ENCODE peak calls at places on chromosomes 3 and 15, in nine cellular contexts. I, C, P, U, L, R, Z, G and X are unnamed samples.

GRCh38 chr3:89326997-89327396 is 219.6 kb downstream of the EPHA3 start:
- ATAC-seq in P (no peak), U (no peak), I (no peak), C (no peak), Z (no peak), R (no peak), L (no peak), G (no peak), X (no peak)

GRCh38 chr3:99747915-99748314 is 69.7 kb upstream of the CMSS1 start:
- ATAC-seq in R (peak), P (peak), G (peak), U (no peak), I (no peak), C (peak), L (peak), Z (no peak), X (no peak)

GRCh38 chr3:82000350-82000749 is 238.9 kb upstream of the GBE1 start:
- ATAC-seq in R (no peak), C (no peak), G (no peak), L (no peak), U (no peak), P (no peak), Z (no peak), I (peak), X (no peak)

GRCh38 chr15:71440479-71441071 is 325.3 kb downstream of the THSD4 start:
- ATAC-seq in U (no peak), L (peak), C (peak), Z (no peak), G (peak), I (no peak), P (no peak), R (no peak), X (no peak)

GRCh38 chr3:46882377-46883015 is 5.0 kb downstream of the PTH1R start:
- ATAC-seq in G (peak), I (peak), Z (no peak), L (peak), U (no peak), P (peak), C (peak), R (peak), X (peak)

GRCh38 chr3:98980915-98981596 is 79.6 kb upstream of the DCBLD2 start:
- ATAC-seq in I (no peak), R (peak), G (no peak), Z (no peak), P (peak), L (peak), C (no peak), U (no peak), X (no peak)

GRCh38 chr3:119530418-119530817 is 29.0 kb downstream of the CD80 start:
- ATAC-seq in G (no peak), C (no peak), U (no peak), Z (no peak), I (no peak), P (no peak), R (no peak), L (peak), X (no peak)

GRCh38 chr15:75153565-75154248 is 48.0 kb upstream of the C15orf39 start:
- ATAC-seq in U (no peak), P (no peak), C (no peak), L (no peak), I (no peak), R (no peak), G (peak), Z (no peak), X (no peak)

GRCh38 chr3:101833446-101833974 is 15.8 kb upstream of the NFKBIZ start:
- ATAC-seq in Z (no peak), G (no peak), I (no peak), R (no peak), C (no peak), L (no peak), P (no peak), U (no peak), X (no peak)

GRCh38 chr15:90686435-90687218 is 30.5 kb upstream of the BLM start:
- ATAC-seq in Z (no peak), I (no peak), G (peak), P (no peak), C (no peak), U (no peak), R (no peak), L (no peak), X (no peak)

GRCh38 chr15:56042982-56043980 is 49.9 kb upstream of the NEDD4 start:
- ATAC-seq in I (no peak), Z (no peak), C (no peak), P (no peak), U (no peak), G (peak), R (no peak), L (no peak), X (no peak)
- H3K4me3 ChIP-seq in I (no peak), Z (peak), C (no peak), P (no peak), U (peak), G (no peak), R (no peak), L (no peak), X (no peak)

GRCh38 chr3:143121240-143122088 is 1.9 kb downstream of the CHST2 start:
- ATAC-seq in I (no peak), L (peak), R (no peak), U (no peak), G (peak), Z (no peak), P (no peak), C (no peak), X (peak)

GRCh38 chr3:143119974-143120715 is 574 bp downstream of the CHST2 start:
- ATAC-seq in L (peak), G (peak), R (peak), U (no peak), Z (no peak), C (peak), I (peak), P (peak), X (peak)

GRCh38 chr3:143119009-143119914 is at the start of gene CHST2:
- ATAC-seq in P (peak), I (peak), Z (peak), C (peak), G (peak), L (peak), U (no peak), R (peak), X (peak)

GRCh38 chr3:143122089-143122430 is 2.5 kb downstream of the CHST2 start:
- ATAC-seq in Z (no peak), C (no peak), G (no peak), P (no peak), I (no peak), R (no peak), L (no peak), U (no peak), X (no peak)

DNA sequence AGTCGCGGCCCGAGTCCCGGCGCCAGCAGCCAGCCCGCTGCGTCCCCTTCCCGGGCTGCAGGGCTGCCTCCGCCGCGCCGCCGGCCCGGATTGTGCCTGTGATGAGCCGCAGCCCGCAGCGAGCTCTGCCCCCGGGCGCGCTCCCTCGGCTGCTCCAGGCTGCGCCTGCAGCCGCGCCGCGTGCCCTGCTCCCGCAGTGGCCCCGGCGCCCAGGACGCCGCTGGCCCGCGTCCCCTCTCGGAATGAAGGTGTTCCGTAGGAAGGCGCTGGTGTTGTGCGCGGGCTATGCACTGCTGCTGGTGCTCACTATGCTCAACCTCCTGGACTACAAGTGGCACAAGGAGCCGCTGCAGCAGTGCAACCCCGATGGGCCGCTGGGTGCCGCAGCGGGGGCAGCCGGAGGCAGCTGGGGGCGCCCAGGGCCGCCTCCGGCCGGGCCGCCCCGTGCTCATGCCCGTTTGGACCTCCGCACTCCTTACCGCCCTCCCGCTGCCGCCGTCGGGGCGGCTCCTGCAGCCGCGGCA is 1.2 kb downstream of the CHST2 start:
- ATAC-seq in Z (no peak), R (peak), L (peak), P (peak), G (peak), U (no peak), C (peak), I (no peak), X (peak)
- TF ChIP-seq CTCF in Z (no peak), R (no peak), L (peak), P (no peak), G (no peak), U (no peak), C (no peak), I (no peak), X (no peak)

GRCh38 chr3:71581451-71581980 is 2.0 kb downstream of the FOXP1 start:
- ATAC-seq in L (peak), P (no peak), U (no peak), R (peak), C (no peak), I (no peak), Z (no peak), G (peak), X (peak)

GRCh38 chr3:71579934-71580318 is 3.6 kb downstream of the FOXP1 start:
- ATAC-seq in U (no peak), P (no peak), R (no peak), Z (no peak), I (peak), C (no peak), L (no peak), G (peak), X (no peak)

GRCh38 chr3:71580636-71581215 is 2.8 kb downstream of the FOXP1 start:
- ATAC-seq in U (no peak), I (no peak), P (no peak), Z (no peak), G (no peak), R (no peak), C (no peak), L (no peak), X (no peak)

GRCh38 chr3:71578045-71578730 is 5.3 kb downstream of the FOXP1 start:
- ATAC-seq in P (no peak), I (no peak), C (no peak), R (peak), U (no peak), L (no peak), G (no peak), Z (no peak), X (no peak)

GRCh38 chr3:71579301-71579933 is 4.1 kb downstream of the FOXP1 start:
- ATAC-seq in Z (no peak), P (no peak), L (no peak), I (no peak), G (no peak), U (no peak), R (no peak), C (no peak), X (no peak)
- H3K4me3 ChIP-seq in Z (peak), P (peak), L (peak), I (peak), G (no peak), U (peak), R (peak), C (no peak), X (peak)

GRCh38 chr15:100131321-100132224 is 210.2 kb downstream of the ADAMTS17 start:
- ATAC-seq in L (peak), C (peak), I (peak), G (peak), R (peak), Z (no peak), P (peak), U (peak), X (peak)

GRCh38 chr15:100133001-100133400 is 208.8 kb downstream of the ADAMTS17 start:
- ATAC-seq in L (no peak), Z (no peak), R (no peak), C (no peak), G (no peak), I (no peak), P (no peak), U (no peak), X (no peak)

GRCh38 chr15:100125627-100126231 is 216.0 kb downstream of the ADAMTS17 start:
- ATAC-seq in C (no peak), G (peak), L (no peak), P (no peak), I (no peak), R (no peak), Z (peak), U (peak), X (peak)

GRCh38 chr15:100132309-100132708 is 209.5 kb downstream of the ADAMTS17 start:
- ATAC-seq in L (no peak), R (no peak), I (no peak), U (no peak), C (no peak), G (no peak), P (no peak), Z (no peak), X (peak)

DNA sequence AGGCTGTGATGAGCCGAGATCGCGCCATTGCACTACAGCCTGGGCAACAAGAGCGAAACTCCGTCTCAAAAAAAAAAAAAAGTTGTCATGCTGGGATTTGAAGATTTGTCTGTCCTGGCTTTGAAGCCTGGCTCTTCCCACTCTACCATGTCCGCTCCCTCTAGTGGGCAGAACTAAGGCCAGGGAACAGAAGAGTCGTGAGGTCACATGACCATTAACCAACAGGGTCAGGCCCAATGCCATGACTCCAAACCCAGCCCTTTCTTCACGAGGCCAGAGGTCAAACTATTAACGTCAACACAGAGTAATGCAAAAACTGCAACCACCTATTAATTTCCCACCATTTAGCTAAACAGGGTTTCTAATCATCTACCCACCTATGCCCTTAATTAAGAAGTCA is 212.1 kb downstream of the ADAMTS17 start:
- ATAC-seq in G (no peak), L (no peak), P (no peak), U (no peak), I (no peak), R (no peak), Z (no peak), C (no peak), X (no peak)
- TF ChIP-seq CTCF in G (no peak), L (no peak), P (no peak), U (no peak), I (no peak), R (no peak), Z (no peak), C (no peak), X (no peak)

GRCh38 chr3:141360888-141361598 is 7.3 kb upstream of the ZBTB38 start:
- ATAC-seq in P (peak), Z (peak), L (peak), U (peak), I (peak), R (peak), C (peak), G (peak), X (peak)
- H3K4me3 ChIP-seq in P (no peak), Z (peak), L (peak), U (peak), I (no peak), R (peak), C (peak), G (peak), X (peak)

DNA sequence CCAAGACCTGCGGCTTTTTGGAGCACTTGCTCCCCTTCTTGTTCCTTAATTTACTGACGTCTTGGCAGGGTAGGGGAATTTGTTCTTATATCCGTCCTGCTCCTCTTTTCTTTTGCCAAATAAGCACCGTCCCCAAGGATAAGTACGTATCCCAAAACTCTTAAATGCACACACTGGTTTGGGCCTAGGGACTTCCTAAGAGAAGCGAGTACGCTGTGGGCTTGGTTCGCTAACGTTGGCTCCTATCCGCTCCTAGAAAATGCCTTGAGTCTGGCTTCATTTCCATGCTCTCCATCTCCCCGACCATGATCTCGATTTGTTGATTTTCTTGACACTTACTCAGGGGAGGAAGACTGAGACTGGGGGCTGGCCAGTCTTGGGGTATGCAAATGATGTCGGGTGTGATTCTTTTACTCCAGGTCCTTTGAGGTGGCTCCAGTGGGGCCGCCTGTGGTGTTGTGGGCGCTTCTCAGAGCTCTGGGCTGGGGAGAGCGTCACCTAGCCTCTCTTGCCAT is 1.3 kb downstream of the MYRIP start:
- ATAC-seq in C (no peak), I (no peak), U (no peak), P (no peak), Z (no peak), L (no peak), R (no peak), G (no peak), X (no peak)
- TF ChIP-seq CTCF in C (no peak), I (no peak), U (no peak), P (no peak), Z (no peak), L (no peak), R (no peak), G (no peak), X (no peak)

DNA sequence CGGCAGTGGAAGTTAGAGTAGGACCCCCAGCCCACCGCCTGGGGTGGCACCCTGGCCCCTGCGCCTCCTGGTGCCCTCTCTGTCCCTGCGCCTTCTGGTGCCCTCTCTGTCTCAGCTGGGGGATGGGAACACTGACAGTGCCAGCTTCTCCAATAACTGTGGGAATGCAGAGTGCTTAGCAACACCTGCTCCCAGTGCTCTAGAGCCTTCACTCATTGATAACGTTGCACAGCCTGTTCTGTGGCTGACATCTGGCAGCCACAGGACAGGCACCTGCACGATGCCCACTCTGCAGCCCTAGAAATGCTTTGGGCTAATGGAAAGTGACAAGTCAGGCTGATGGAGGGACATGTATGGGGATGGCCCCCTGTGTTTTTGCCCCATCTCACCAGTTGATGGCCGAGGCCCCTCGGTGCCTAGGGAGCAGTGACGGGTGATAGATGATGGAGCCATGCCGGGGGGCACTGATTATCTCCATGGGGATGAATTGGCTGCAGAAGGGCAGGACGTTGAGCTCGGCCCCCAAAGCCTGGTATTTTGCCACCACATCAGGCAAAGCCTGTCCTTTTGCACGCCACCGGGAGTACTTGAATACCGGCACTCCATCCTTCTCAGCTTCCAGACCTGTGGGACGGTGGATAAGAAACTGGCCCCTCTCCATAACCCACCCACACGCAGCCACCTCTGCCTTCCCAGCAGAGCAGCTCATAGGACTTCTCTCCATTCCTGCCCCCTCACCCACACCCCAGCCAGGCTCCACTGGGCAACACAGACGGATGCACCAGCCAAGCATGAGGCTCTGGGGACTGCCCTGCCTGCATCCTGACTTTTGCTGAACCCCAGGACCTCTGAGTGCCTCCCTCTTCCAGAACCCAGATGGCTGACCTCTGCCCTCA is 22.1 kb downstream of the ALDH1L1 start:
- ATAC-seq in C (no peak), G (no peak), P (no peak), L (no peak), I (peak), U (no peak), R (no peak), Z (no peak), X (no peak)
- H3K4me3 ChIP-seq in C (no peak), G (no peak), P (no peak), L (no peak), I (no peak), U (no peak), R (no peak), Z (no peak), X (no peak)

DNA sequence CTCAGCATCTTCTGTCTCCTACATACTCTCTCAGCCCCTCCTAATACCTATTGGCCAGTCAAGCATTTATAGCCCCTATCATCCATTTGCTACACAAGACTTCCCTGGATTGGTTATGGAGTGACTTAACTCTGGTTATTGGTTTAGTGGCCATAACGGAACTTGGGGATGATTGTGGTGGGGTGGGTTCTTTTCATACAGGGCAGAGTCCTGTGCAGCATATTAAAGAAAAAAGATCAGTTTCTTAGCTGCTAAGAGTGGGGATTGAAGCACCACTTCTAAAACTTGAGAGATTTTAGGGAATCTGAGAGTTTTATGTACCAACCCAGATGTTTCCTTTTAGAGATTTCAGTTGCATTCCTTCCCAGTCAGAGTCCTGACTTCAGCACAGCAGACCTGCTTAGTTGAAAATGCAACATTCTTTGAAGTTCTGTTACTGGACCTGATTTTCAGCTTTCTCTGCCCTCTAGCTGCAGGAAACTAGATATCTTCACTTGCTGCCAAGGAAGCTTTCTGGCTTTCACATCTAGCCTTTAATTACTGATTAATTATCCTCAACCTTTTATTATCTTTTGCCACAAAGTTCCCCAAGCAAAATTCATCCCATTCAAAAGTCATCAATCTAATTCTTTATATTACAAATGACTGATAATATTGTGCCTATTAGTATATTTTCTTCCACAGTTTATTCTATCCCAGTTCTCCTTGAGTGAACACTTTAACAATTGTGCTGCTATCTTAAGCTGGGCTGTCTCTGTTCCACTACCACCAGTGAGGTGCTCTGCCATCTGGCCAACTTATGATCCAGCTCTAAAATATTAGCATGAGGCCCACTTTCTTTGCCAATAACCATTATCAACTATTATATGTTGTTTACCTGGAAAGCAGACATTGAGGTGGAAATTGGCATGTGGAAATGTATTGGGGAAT is 906.0 kb upstream of the ALCAM start:
- ATAC-seq in C (no peak), Z (no peak), G (no peak), I (no peak), L (peak), U (no peak), R (peak), P (no peak), X (no peak)
- TF ChIP-seq CTCF in C (peak), Z (peak), G (no peak), I (no peak), L (peak), U (no peak), R (peak), P (peak), X (peak)